ENCODE peak calls at places on chromosomes 4 and X, in eight cellular contexts. J is mammary epithelial cell; C is CD8-positive, alpha-beta memory T cell; G is tibial nerve; M is right cardiac atrium; A is hepatocyte; P is brain microvascular endothelial cell; Y is HCT116. D is an unnamed sample.
A peak's percentile ranks its signal among the peaks of the same experiment; 100 is the strongest.

GRCh38 chr4:124423160-124423559 is 289.4 kb downstream of the ANKRD50 start:
- DNase-seq in J (no peak), C (no peak), G (no peak), M (no peak), A (peak; percentile 27), P (peak; percentile 75), Y (no peak), D (no peak)

GRCh38 chrX:2145672-2146412 is 354.9 kb downstream of the DHRSX start:
- DNase-seq in J (no peak), C (no peak), G (no peak), M (no peak), A (no peak), P (peak; percentile 6), Y (no peak), D (no peak)

GRCh38 chr4:121951570-121952110 is at the start of gene TRPC3:
- DNase-seq in J (peak; percentile 15), C (peak; percentile 20), G (no peak), M (peak; percentile 70), A (peak; percentile 47), P (no peak), Y (no peak), D (peak; percentile 88)

GRCh38 chrX:119503484-119503861 is 35.2 kb downstream of the SLC25A5 start:
- DNase-seq in J (peak; percentile 68), C (no peak), G (no peak), M (no peak), A (peak; percentile 33), P (peak; percentile 80), Y (no peak), D (peak; percentile 83)

GRCh38 chr4:168636506-168637176 is 139.8 kb downstream of the PALLD start:
- DNase-seq in J (peak; percentile 55), C (no peak), G (no peak), M (no peak), A (no peak), P (peak; percentile 62), Y (no peak), D (peak; percentile 35)

GRCh38 chr4:173218411-173219125 is 50.0 kb downstream of the GALNT7 start:
- DNase-seq in J (peak; percentile 27), C (no peak), G (no peak), M (no peak), A (no peak), P (peak; percentile 96), Y (peak; percentile 76), D (no peak)

GRCh38 chr4:40626183-40626990 is 3.3 kb downstream of the RBM47 start:
- DNase-seq in J (no peak), C (no peak), G (no peak), M (no peak), A (no peak), P (peak; percentile 4), Y (no peak), D (no peak)

GRCh38 chr4:88225216-88226107 is 58.9 kb downstream of the PPM1K start:
- DNase-seq in J (peak; percentile 2), C (no peak), G (no peak), M (no peak), A (no peak), P (peak; percentile 60), Y (no peak), D (peak; percentile 22)

GRCh38 chr4:183599690-183600089 is 59.3 kb downstream of the RWDD4 start:
- DNase-seq in J (no peak), C (no peak), G (no peak), M (no peak), A (no peak), P (no peak), Y (no peak), D (no peak)

GRCh38 chrX:109954333-109954732 is 48.6 kb upstream of the TMEM164 start:
- DNase-seq in J (peak; percentile 39), C (no peak), G (no peak), M (no peak), A (no peak), P (no peak), Y (no peak), D (peak; percentile 58)

GRCh38 chr4:87406462-87406861 is 15.5 kb upstream of the HSD17B11 start:
- DNase-seq in J (no peak), C (no peak), G (no peak), M (no peak), A (no peak), P (no peak), Y (no peak), D (no peak)

GRCh38 chr4:70969076-70969475 is 24.4 kb upstream of the DCK start:
- DNase-seq in J (peak; percentile 73), C (no peak), G (no peak), M (no peak), A (no peak), P (no peak), Y (no peak), D (no peak)

GRCh38 chrX:99722094-99722493 is 688.0 kb downstream of the PCDH19 start:
- DNase-seq in J (no peak), C (no peak), G (no peak), M (no peak), A (no peak), P (no peak), Y (no peak), D (no peak)

GRCh38 chr4:993111-994029 is at the start of gene SLC26A1:
- DNase-seq in J (no peak), C (no peak), G (no peak), M (peak; percentile 40), A (peak; percentile 85), P (no peak), Y (no peak), D (no peak)

GRCh38 chrX:154029439-154029838 is 9.7 kb upstream of the IRAK1 start:
- DNase-seq in J (no peak), C (no peak), G (no peak), M (no peak), A (no peak), P (no peak), Y (no peak), D (peak; percentile 35)

GRCh38 chrX:51002160-51002632 is 91.7 kb downstream of the BMP15 start:
- DNase-seq in J (no peak), C (no peak), G (peak; percentile 55), M (peak; percentile 44), A (no peak), P (no peak), Y (no peak), D (no peak)
- H3K27me3 ChIP-seq in J (peaks cover 6% of the 10 kb centered on the region), C (no peaks in the 10 kb centered on the region), G (peaks cover 8% of the 10 kb centered on the region), M (no peaks in the 10 kb centered on the region), A (no peaks in the 10 kb centered on the region), P (no peaks in the 10 kb centered on the region), Y (no peaks in the 10 kb centered on the region), D (peaks cover 3% of the 10 kb centered on the region)

DNA sequence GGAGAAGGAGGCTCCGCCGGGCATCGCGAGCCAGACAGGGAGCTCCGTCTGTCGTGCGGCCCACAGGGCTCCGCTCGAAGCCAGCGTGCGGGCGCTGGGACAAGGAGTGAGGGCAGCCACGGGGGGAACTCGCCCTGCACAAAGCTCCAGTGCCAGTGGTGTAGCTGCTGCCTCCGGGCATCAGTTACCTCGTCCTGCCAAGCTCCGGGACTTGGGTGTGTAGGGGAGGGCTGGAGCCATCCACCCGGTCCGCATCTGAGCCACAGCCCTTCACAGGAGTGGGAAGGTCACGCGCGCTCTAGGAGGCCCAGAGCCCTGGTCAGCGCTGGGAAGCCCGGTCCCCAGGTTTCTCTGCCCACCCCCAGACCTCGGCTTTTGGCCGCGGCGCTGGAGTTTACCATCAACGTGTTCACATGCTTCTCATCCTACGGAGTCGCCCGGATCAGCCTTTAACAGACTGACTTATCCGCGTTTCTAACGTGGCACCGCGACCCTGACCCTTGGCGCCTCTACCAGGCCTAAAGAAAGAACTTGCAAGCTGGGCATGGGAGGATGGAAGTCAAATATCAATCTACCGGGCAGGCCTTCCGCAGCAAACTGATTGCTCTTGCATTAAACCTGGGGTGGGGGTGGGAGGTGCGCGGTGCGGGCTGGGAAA is 8.4 kb upstream of the PRDM8 start:
- DNase-seq in J (no peak), C (no peak), G (no peak), M (no peak), A (no peak), P (no peak), Y (no peak), D (no peak)
- H3K27me3 ChIP-seq in J (no peaks in the 10 kb centered on the region), C (no peaks in the 10 kb centered on the region), G (peaks cover 89% of the 10 kb centered on the region), M (peaks cover 5% of the 10 kb centered on the region), A (peaks cover 99% of the 10 kb centered on the region), P (peaks cover 23% of the 10 kb centered on the region), Y (no peaks in the 10 kb centered on the region), D (no peaks in the 10 kb centered on the region)

DNA sequence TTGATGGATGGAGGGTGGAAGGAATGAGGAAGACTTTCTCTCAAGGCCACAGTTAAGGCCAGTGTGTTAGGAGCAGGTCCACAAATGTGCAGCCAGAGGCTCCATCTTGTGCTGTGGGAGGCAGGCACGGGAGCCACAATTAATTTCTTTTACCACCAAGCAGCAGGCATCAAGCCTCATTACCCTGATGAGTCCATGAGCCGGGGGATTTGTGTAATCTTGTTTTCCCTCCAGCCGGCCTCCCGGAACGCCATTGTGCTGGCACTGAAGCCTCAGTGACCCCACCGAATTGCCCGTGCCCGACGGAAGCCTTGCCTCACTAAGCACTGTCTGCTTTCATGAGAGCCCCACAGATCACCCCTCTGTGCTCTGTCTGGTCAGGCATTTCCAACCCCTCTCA is 154.7 kb upstream of the STX18 start:
- DNase-seq in J (no peak), C (no peak), G (no peak), M (no peak), A (no peak), P (no peak), Y (no peak), D (no peak)
- H3K27me3 ChIP-seq in J (no peaks in the 10 kb centered on the region), C (no peaks in the 10 kb centered on the region), G (no peaks in the 10 kb centered on the region), M (no peaks in the 10 kb centered on the region), A (no peaks in the 10 kb centered on the region), P (no peaks in the 10 kb centered on the region), Y (no peaks in the 10 kb centered on the region), D (peaks cover 4% of the 10 kb centered on the region)

GRCh38 chrX:14038375-14039077 is 8.8 kb upstream of the GEMIN8 start:
- DNase-seq in J (no peak), C (no peak), G (no peak), M (no peak), A (no peak), P (no peak), Y (no peak), D (no peak)
- H3K27me3 ChIP-seq in J (no peaks in the 10 kb centered on the region), C (no peaks in the 10 kb centered on the region), G (peaks cover 31% of the 10 kb centered on the region), M (no peaks in the 10 kb centered on the region), A (no peaks in the 10 kb centered on the region), P (no peaks in the 10 kb centered on the region), Y (no peaks in the 10 kb centered on the region), D (no peaks in the 10 kb centered on the region)

GRCh38 chrX:31355206-31355955 is 283.5 kb upstream of the FTHL17 start:
- DNase-seq in J (no peak), C (no peak), G (no peak), M (no peak), A (no peak), P (no peak), Y (no peak), D (no peak)
- H3K27me3 ChIP-seq in J (peaks cover 2% of the 10 kb centered on the region), C (no peaks in the 10 kb centered on the region), G (no peaks in the 10 kb centered on the region), M (no peaks in the 10 kb centered on the region), A (no peaks in the 10 kb centered on the region), P (no peaks in the 10 kb centered on the region), Y (no peaks in the 10 kb centered on the region), D (no peaks in the 10 kb centered on the region)

D was measured in osteoblast.